ENCODE peak calls at places on chromosomes 4 and X, in eight cellular contexts. One of them, this sample, is unnamed.

GRCh38 chr4:184453402-184454160 is 20.8 kb downstream of the IRF2 start:
- DNase-seq in hypothalamus: no peak
- DNase-seq in stimulated activated CD8-positive, alpha-beta memory T cell treated with anti-CD3 and anti-CD28 coated beads, Interleukin-4, amount 100 ng/mL, for 1 hour: no peak
- DNase-seq in hepatocyte: peak; percentile 57
- DNase-seq in COR-L47: no peak
- DNase-seq in spleen: no peak
- DNase-seq in HFF-Myc: peak; percentile 58
- DNase-seq in progenitor cell of endocrine pancreas: no peak
- DNase-seq in this sample: peak; percentile 30

GRCh38 chr4:3107271-3108185 is 33.0 kb downstream of the HTT start:
- DNase-seq in hypothalamus: no peak
- DNase-seq in stimulated activated CD8-positive, alpha-beta memory T cell treated with anti-CD3 and anti-CD28 coated beads, Interleukin-4, amount 100 ng/mL, for 1 hour: no peak
- DNase-seq in hepatocyte: no peak
- DNase-seq in COR-L47: no peak
- DNase-seq in spleen: no peak
- DNase-seq in HFF-Myc: no peak
- DNase-seq in progenitor cell of endocrine pancreas: no peak
- DNase-seq in this sample: peak; percentile 58

GRCh38 chr4:180823116-180823515 is 1420.1 kb upstream of the TENM3 start:
- DNase-seq in hypothalamus: no peak
- DNase-seq in stimulated activated CD8-positive, alpha-beta memory T cell treated with anti-CD3 and anti-CD28 coated beads, Interleukin-4, amount 100 ng/mL, for 1 hour: no peak
- DNase-seq in hepatocyte: no peak
- DNase-seq in COR-L47: no peak
- DNase-seq in spleen: no peak
- DNase-seq in HFF-Myc: no peak
- DNase-seq in progenitor cell of endocrine pancreas: no peak
- DNase-seq in this sample: no peak

GRCh38 chr4:71635094-71635493 is 148.8 kb downstream of the GC start:
- DNase-seq in hypothalamus: no peak
- DNase-seq in stimulated activated CD8-positive, alpha-beta memory T cell treated with anti-CD3 and anti-CD28 coated beads, Interleukin-4, amount 100 ng/mL, for 1 hour: no peak
- DNase-seq in hepatocyte: no peak
- DNase-seq in COR-L47: no peak
- DNase-seq in spleen: no peak
- DNase-seq in HFF-Myc: no peak
- DNase-seq in progenitor cell of endocrine pancreas: no peak
- DNase-seq in this sample: no peak

GRCh38 chr4:35541888-35542213 is 702.5 kb downstream of the ARAP2 start:
- DNase-seq in hypothalamus: no peak
- DNase-seq in stimulated activated CD8-positive, alpha-beta memory T cell treated with anti-CD3 and anti-CD28 coated beads, Interleukin-4, amount 100 ng/mL, for 1 hour: no peak
- DNase-seq in hepatocyte: no peak
- DNase-seq in COR-L47: no peak
- DNase-seq in spleen: no peak
- DNase-seq in HFF-Myc: no peak
- DNase-seq in progenitor cell of endocrine pancreas: no peak
- DNase-seq in this sample: no peak

GRCh38 chr4:145735330-145735638 is 55.3 kb downstream of the C4orf51 start:
- DNase-seq in hypothalamus: no peak
- DNase-seq in stimulated activated CD8-positive, alpha-beta memory T cell treated with anti-CD3 and anti-CD28 coated beads, Interleukin-4, amount 100 ng/mL, for 1 hour: no peak
- DNase-seq in hepatocyte: peak; percentile 75
- DNase-seq in COR-L47: no peak
- DNase-seq in spleen: no peak
- DNase-seq in HFF-Myc: peak; percentile 63
- DNase-seq in progenitor cell of endocrine pancreas: no peak
- DNase-seq in this sample: peak; percentile 88

GRCh38 chr4:138948918-138949317 is 66.7 kb upstream of the NOCT start:
- DNase-seq in hypothalamus: no peak
- DNase-seq in stimulated activated CD8-positive, alpha-beta memory T cell treated with anti-CD3 and anti-CD28 coated beads, Interleukin-4, amount 100 ng/mL, for 1 hour: no peak
- DNase-seq in hepatocyte: no peak
- DNase-seq in COR-L47: no peak
- DNase-seq in spleen: no peak
- DNase-seq in HFF-Myc: no peak
- DNase-seq in progenitor cell of endocrine pancreas: no peak
- DNase-seq in this sample: peak; percentile 93

GRCh38 chr4:38188136-38188535 is 227.9 kb downstream of the PTTG2 start:
- DNase-seq in hypothalamus: no peak
- DNase-seq in stimulated activated CD8-positive, alpha-beta memory T cell treated with anti-CD3 and anti-CD28 coated beads, Interleukin-4, amount 100 ng/mL, for 1 hour: no peak
- DNase-seq in hepatocyte: no peak
- DNase-seq in COR-L47: no peak
- DNase-seq in spleen: no peak
- DNase-seq in HFF-Myc: no peak
- DNase-seq in progenitor cell of endocrine pancreas: no peak
- DNase-seq in this sample: no peak

GRCh38 chr4:138927065-138927464 is 88.5 kb upstream of the NOCT start:
- DNase-seq in hypothalamus: no peak
- DNase-seq in stimulated activated CD8-positive, alpha-beta memory T cell treated with anti-CD3 and anti-CD28 coated beads, Interleukin-4, amount 100 ng/mL, for 1 hour: no peak
- DNase-seq in hepatocyte: no peak
- DNase-seq in COR-L47: no peak
- DNase-seq in spleen: no peak
- DNase-seq in HFF-Myc: no peak
- DNase-seq in progenitor cell of endocrine pancreas: no peak
- DNase-seq in this sample: no peak

GRCh38 chr4:177974461-177974860 is 532.2 kb upstream of the AGA start:
- DNase-seq in hypothalamus: no peak
- DNase-seq in stimulated activated CD8-positive, alpha-beta memory T cell treated with anti-CD3 and anti-CD28 coated beads, Interleukin-4, amount 100 ng/mL, for 1 hour: no peak
- DNase-seq in hepatocyte: no peak
- DNase-seq in COR-L47: no peak
- DNase-seq in spleen: no peak
- DNase-seq in HFF-Myc: no peak
- DNase-seq in progenitor cell of endocrine pancreas: no peak
- DNase-seq in this sample: no peak

GRCh38 chrX:312621-313331 is 5.8 kb downstream of the GTPBP6 start:
- DNase-seq in hypothalamus: no peak
- DNase-seq in stimulated activated CD8-positive, alpha-beta memory T cell treated with anti-CD3 and anti-CD28 coated beads, Interleukin-4, amount 100 ng/mL, for 1 hour: no peak
- DNase-seq in hepatocyte: no peak
- DNase-seq in COR-L47: no peak
- DNase-seq in spleen: peak; percentile 79
- DNase-seq in HFF-Myc: no peak
- DNase-seq in progenitor cell of endocrine pancreas: no peak
- DNase-seq in this sample: no peak

GRCh38 chrX:24081661-24082154 is 27.0 kb downstream of the EIF2S3 start:
- DNase-seq in hypothalamus: no peak
- DNase-seq in stimulated activated CD8-positive, alpha-beta memory T cell treated with anti-CD3 and anti-CD28 coated beads, Interleukin-4, amount 100 ng/mL, for 1 hour: peak; percentile 6
- DNase-seq in hepatocyte: peak; percentile 75
- DNase-seq in COR-L47: peak; percentile 11
- DNase-seq in spleen: peak; percentile 81
- DNase-seq in HFF-Myc: no peak
- DNase-seq in progenitor cell of endocrine pancreas: no peak
- DNase-seq in this sample: peak; percentile 26

GRCh38 chr4:17448689-17449088 is 63.2 kb downstream of the QDPR start:
- DNase-seq in hypothalamus: no peak
- DNase-seq in stimulated activated CD8-positive, alpha-beta memory T cell treated with anti-CD3 and anti-CD28 coated beads, Interleukin-4, amount 100 ng/mL, for 1 hour: no peak
- DNase-seq in hepatocyte: no peak
- DNase-seq in COR-L47: no peak
- DNase-seq in spleen: no peak
- DNase-seq in HFF-Myc: no peak
- DNase-seq in progenitor cell of endocrine pancreas: no peak
- DNase-seq in this sample: no peak

GRCh38 chrX:17738737-17739535 is 1.6 kb downstream of the SCML1 start:
- DNase-seq in hypothalamus: no peak
- DNase-seq in stimulated activated CD8-positive, alpha-beta memory T cell treated with anti-CD3 and anti-CD28 coated beads, Interleukin-4, amount 100 ng/mL, for 1 hour: no peak
- DNase-seq in hepatocyte: no peak
- DNase-seq in COR-L47: no peak
- DNase-seq in spleen: no peak
- DNase-seq in HFF-Myc: no peak
- DNase-seq in progenitor cell of endocrine pancreas: no peak
- DNase-seq in this sample: no peak

GRCh38 chr4:1570291-1571164 is 113.6 kb downstream of the FAM53A start:
- DNase-seq in hypothalamus: no peak
- DNase-seq in stimulated activated CD8-positive, alpha-beta memory T cell treated with anti-CD3 and anti-CD28 coated beads, Interleukin-4, amount 100 ng/mL, for 1 hour: no peak
- DNase-seq in hepatocyte: no peak
- DNase-seq in COR-L47: no peak
- DNase-seq in spleen: peak; percentile 71
- DNase-seq in HFF-Myc: no peak
- DNase-seq in progenitor cell of endocrine pancreas: no peak
- DNase-seq in this sample: no peak

GRCh38 chr4:156729416-156729815 is 242.2 kb downstream of the PDGFC start:
- DNase-seq in hypothalamus: no peak
- DNase-seq in stimulated activated CD8-positive, alpha-beta memory T cell treated with anti-CD3 and anti-CD28 coated beads, Interleukin-4, amount 100 ng/mL, for 1 hour: no peak
- DNase-seq in hepatocyte: no peak
- DNase-seq in COR-L47: no peak
- DNase-seq in spleen: no peak
- DNase-seq in HFF-Myc: no peak
- DNase-seq in progenitor cell of endocrine pancreas: no peak
- DNase-seq in this sample: no peak

GRCh38 chr4:2248044-2248780 is 6.3 kb upstream of the HAUS3 start:
- DNase-seq in hypothalamus: no peak
- DNase-seq in stimulated activated CD8-positive, alpha-beta memory T cell treated with anti-CD3 and anti-CD28 coated beads, Interleukin-4, amount 100 ng/mL, for 1 hour: no peak
- DNase-seq in hepatocyte: peak; percentile 6
- DNase-seq in COR-L47: no peak
- DNase-seq in spleen: peak; percentile 72
- DNase-seq in HFF-Myc: no peak
- DNase-seq in progenitor cell of endocrine pancreas: no peak
- DNase-seq in this sample: no peak

GRCh38 chrX:38061335-38061734 is 55.0 kb downstream of the SYTL5 start:
- DNase-seq in hypothalamus: no peak
- DNase-seq in stimulated activated CD8-positive, alpha-beta memory T cell treated with anti-CD3 and anti-CD28 coated beads, Interleukin-4, amount 100 ng/mL, for 1 hour: no peak
- DNase-seq in hepatocyte: peak; percentile 11
- DNase-seq in COR-L47: no peak
- DNase-seq in spleen: no peak
- DNase-seq in HFF-Myc: no peak
- DNase-seq in progenitor cell of endocrine pancreas: no peak
- DNase-seq in this sample: no peak

GRCh38 chr4:113837397-113837796 is 75.9 kb upstream of the CAMK2D start:
- DNase-seq in hypothalamus: no peak
- DNase-seq in stimulated activated CD8-positive, alpha-beta memory T cell treated with anti-CD3 and anti-CD28 coated beads, Interleukin-4, amount 100 ng/mL, for 1 hour: no peak
- DNase-seq in hepatocyte: peak; percentile 7
- DNase-seq in COR-L47: no peak
- DNase-seq in spleen: no peak
- DNase-seq in HFF-Myc: peak; percentile 46
- DNase-seq in progenitor cell of endocrine pancreas: no peak
- DNase-seq in this sample: peak; percentile 19

GRCh38 chr4:149997881-149998421 is 80.3 kb upstream of the DCLK2 start:
- DNase-seq in hypothalamus: no peak
- DNase-seq in stimulated activated CD8-positive, alpha-beta memory T cell treated with anti-CD3 and anti-CD28 coated beads, Interleukin-4, amount 100 ng/mL, for 1 hour: no peak
- DNase-seq in hepatocyte: peak; percentile 56
- DNase-seq in COR-L47: no peak
- DNase-seq in spleen: no peak
- DNase-seq in HFF-Myc: no peak
- DNase-seq in progenitor cell of endocrine pancreas: no peak
- DNase-seq in this sample: no peak

GRCh38 chrX:153651540-153652079 is 4.6 kb downstream of the DUSP9 start:
- DNase-seq in hypothalamus: no peak
- DNase-seq in stimulated activated CD8-positive, alpha-beta memory T cell treated with anti-CD3 and anti-CD28 coated beads, Interleukin-4, amount 100 ng/mL, for 1 hour: no peak
- DNase-seq in hepatocyte: no peak
- DNase-seq in COR-L47: no peak
- DNase-seq in spleen: peak; percentile 43
- DNase-seq in HFF-Myc: no peak
- DNase-seq in progenitor cell of endocrine pancreas: no peak
- DNase-seq in this sample: peak; percentile 56

GRCh38 chrX:16785247-16786138 is 773 bp upstream of the TXLNG start:
- DNase-seq in hypothalamus: no peak
- DNase-seq in stimulated activated CD8-positive, alpha-beta memory T cell treated with anti-CD3 and anti-CD28 coated beads, Interleukin-4, amount 100 ng/mL, for 1 hour: no peak
- DNase-seq in hepatocyte: peak; percentile 35
- DNase-seq in COR-L47: no peak
- DNase-seq in spleen: peak; percentile 83
- DNase-seq in HFF-Myc: no peak
- DNase-seq in progenitor cell of endocrine pancreas: no peak
- DNase-seq in this sample: peak; percentile 34

GRCh38 chrX:135389717-135390116 is 32.0 kb upstream of the SMIM10L2A start:
- DNase-seq in hypothalamus: no peak
- DNase-seq in stimulated activated CD8-positive, alpha-beta memory T cell treated with anti-CD3 and anti-CD28 coated beads, Interleukin-4, amount 100 ng/mL, for 1 hour: no peak
- DNase-seq in hepatocyte: peak; percentile 55
- DNase-seq in COR-L47: no peak
- DNase-seq in spleen: no peak
- DNase-seq in HFF-Myc: no peak
- DNase-seq in progenitor cell of endocrine pancreas: no peak
- DNase-seq in this sample: peak; percentile 57

GRCh38 chr4:127995776-127996175 is 30.6 kb downstream of the ABHD18 start:
- DNase-seq in hypothalamus: no peak
- DNase-seq in stimulated activated CD8-positive, alpha-beta memory T cell treated with anti-CD3 and anti-CD28 coated beads, Interleukin-4, amount 100 ng/mL, for 1 hour: no peak
- DNase-seq in hepatocyte: no peak
- DNase-seq in COR-L47: no peak
- DNase-seq in spleen: no peak
- DNase-seq in HFF-Myc: peak; percentile 24
- DNase-seq in progenitor cell of endocrine pancreas: no peak
- DNase-seq in this sample: peak; percentile 79

GRCh38 chr4:38948551-38948950 is 80.9 kb downstream of the FAM114A1 start:
- DNase-seq in hypothalamus: no peak
- DNase-seq in stimulated activated CD8-positive, alpha-beta memory T cell treated with anti-CD3 and anti-CD28 coated beads, Interleukin-4, amount 100 ng/mL, for 1 hour: no peak
- DNase-seq in hepatocyte: peak; percentile 35
- DNase-seq in COR-L47: no peak
- DNase-seq in spleen: no peak
- DNase-seq in HFF-Myc: peak; percentile 38
- DNase-seq in progenitor cell of endocrine pancreas: no peak
- DNase-seq in this sample: peak; percentile 75

GRCh38 chrX:39859991-39860861 is 237.5 kb downstream of the BCOR start:
- DNase-seq in hypothalamus: no peak
- DNase-seq in stimulated activated CD8-positive, alpha-beta memory T cell treated with anti-CD3 and anti-CD28 coated beads, Interleukin-4, amount 100 ng/mL, for 1 hour: peak; percentile 42
- DNase-seq in hepatocyte: peak; percentile 65
- DNase-seq in COR-L47: no peak
- DNase-seq in spleen: no peak
- DNase-seq in HFF-Myc: peak; percentile 45
- DNase-seq in progenitor cell of endocrine pancreas: no peak
- DNase-seq in this sample: peak; percentile 37

GRCh38 chr4:112005027-112005426 is 140.2 kb upstream of the FAM241A start:
- DNase-seq in hypothalamus: no peak
- DNase-seq in stimulated activated CD8-positive, alpha-beta memory T cell treated with anti-CD3 and anti-CD28 coated beads, Interleukin-4, amount 100 ng/mL, for 1 hour: no peak
- DNase-seq in hepatocyte: no peak
- DNase-seq in COR-L47: no peak
- DNase-seq in spleen: no peak
- DNase-seq in HFF-Myc: no peak
- DNase-seq in progenitor cell of endocrine pancreas: no peak
- DNase-seq in this sample: no peak

GRCh38 chr4:186015212-186015817 is 53.6 kb upstream of the TLR3 start:
- DNase-seq in hypothalamus: no peak
- DNase-seq in stimulated activated CD8-positive, alpha-beta memory T cell treated with anti-CD3 and anti-CD28 coated beads, Interleukin-4, amount 100 ng/mL, for 1 hour: no peak
- DNase-seq in hepatocyte: no peak
- DNase-seq in COR-L47: no peak
- DNase-seq in spleen: no peak
- DNase-seq in HFF-Myc: no peak
- DNase-seq in progenitor cell of endocrine pancreas: no peak
- DNase-seq in this sample: peak; percentile 76

GRCh38 chrX:105695451-105695850 is 126.9 kb upstream of the NRK start:
- DNase-seq in hypothalamus: no peak
- DNase-seq in stimulated activated CD8-positive, alpha-beta memory T cell treated with anti-CD3 and anti-CD28 coated beads, Interleukin-4, amount 100 ng/mL, for 1 hour: no peak
- DNase-seq in hepatocyte: no peak
- DNase-seq in COR-L47: no peak
- DNase-seq in spleen: no peak
- DNase-seq in HFF-Myc: no peak
- DNase-seq in progenitor cell of endocrine pancreas: no peak
- DNase-seq in this sample: peak; percentile 80

GRCh38 chrX:29295987-29296680 is 708.9 kb downstream of the IL1RAPL1 start:
- DNase-seq in hypothalamus: no peak
- DNase-seq in stimulated activated CD8-positive, alpha-beta memory T cell treated with anti-CD3 and anti-CD28 coated beads, Interleukin-4, amount 100 ng/mL, for 1 hour: no peak
- DNase-seq in hepatocyte: no peak
- DNase-seq in COR-L47: no peak
- DNase-seq in spleen: no peak
- DNase-seq in HFF-Myc: no peak
- DNase-seq in progenitor cell of endocrine pancreas: no peak
- DNase-seq in this sample: no peak

GRCh38 chr4:3073158-3074077 is 920 bp downstream of the HTT-AS start:
- DNase-seq in hypothalamus: no peak
- DNase-seq in stimulated activated CD8-positive, alpha-beta memory T cell treated with anti-CD3 and anti-CD28 coated beads, Interleukin-4, amount 100 ng/mL, for 1 hour: no peak
- DNase-seq in hepatocyte: no peak
- DNase-seq in COR-L47: no peak
- DNase-seq in spleen: no peak
- DNase-seq in HFF-Myc: peak; percentile 29
- DNase-seq in progenitor cell of endocrine pancreas: peak; percentile 39
- DNase-seq in this sample: no peak

GRCh38 chr4:148173397-148174017 is 268.7 kb downstream of the NR3C2 start:
- DNase-seq in hypothalamus: no peak
- DNase-seq in stimulated activated CD8-positive, alpha-beta memory T cell treated with anti-CD3 and anti-CD28 coated beads, Interleukin-4, amount 100 ng/mL, for 1 hour: no peak
- DNase-seq in hepatocyte: no peak
- DNase-seq in COR-L47: no peak
- DNase-seq in spleen: no peak
- DNase-seq in HFF-Myc: no peak
- DNase-seq in progenitor cell of endocrine pancreas: no peak
- DNase-seq in this sample: no peak

GRCh38 chrX:150848914-150849365 is 49.5 kb downstream of the CD99L2 start:
- DNase-seq in hypothalamus: no peak
- DNase-seq in stimulated activated CD8-positive, alpha-beta memory T cell treated with anti-CD3 and anti-CD28 coated beads, Interleukin-4, amount 100 ng/mL, for 1 hour: no peak
- DNase-seq in hepatocyte: no peak
- DNase-seq in COR-L47: peak; percentile 41
- DNase-seq in spleen: no peak
- DNase-seq in HFF-Myc: no peak
- DNase-seq in progenitor cell of endocrine pancreas: no peak
- DNase-seq in this sample: peak; percentile 88